ENCODE peak calls at places on chromosomes 1 and 21, in ten cellular contexts. P is EH; D is NCI-H1092 treated with DMSO at 0.1 percent for 48 hours; V is NB4; H is adrenal gland; E is left cardiac atrium; U is naive thymus-derived CD8-positive, alpha-beta T cell; N is stromal cell of bone marrow; F is amygdala; Z is left lung. I is an unnamed sample.

GRCh38 chr1:230746617-230747016 is 571 bp upstream of the CAPN9 start:
- DNase-seq in P (no peak), D (no peak), V (no peak), H (no peak), E (no peak), U (no peak), N (no peak), F (no peak), Z (no peak), I (no peak)

GRCh38 chr1:76238094-76238551 is 163.6 kb downstream of the ST6GALNAC3 start:
- DNase-seq in P (peak; percentile 26), D (no peak), V (no peak), H (peak; percentile 53), E (no peak), U (no peak), N (no peak), F (no peak), Z (no peak), I (no peak)

GRCh38 chr21:33684068-33684467 is 41.8 kb downstream of the ITSN1 start:
- DNase-seq in P (no peak), D (no peak), V (no peak), H (no peak), E (no peak), U (no peak), N (no peak), F (no peak), Z (no peak), I (no peak)

GRCh38 chr21:17343055-17343454 is 169.8 kb upstream of the CXADR start:
- DNase-seq in P (peak; percentile 9), D (no peak), V (peak; percentile 35), H (no peak), E (no peak), U (no peak), N (no peak), F (no peak), Z (no peak), I (no peak)

GRCh38 chr1:164588388-164589341 is 29.7 kb downstream of the PBX1 start:
- DNase-seq in P (peak; percentile 80), D (peak; percentile 89), V (no peak), H (peak; percentile 61), E (peak; percentile 79), U (no peak), N (peak; percentile 22), F (peak; percentile 61), Z (no peak), I (no peak)

GRCh38 chr1:113981962-113982931 is 3.0 kb downstream of the OLFML3 start:
- DNase-seq in P (peak; percentile 87), D (no peak), V (peak; percentile 66), H (peak; percentile 58), E (peak; percentile 66), U (no peak), N (peak; percentile 71), F (peak; percentile 24), Z (peak; percentile 84), I (no peak)

GRCh38 chr1:38223391-38223790 is 176.8 kb upstream of the POU3F1 start:
- DNase-seq in P (no peak), D (no peak), V (no peak), H (no peak), E (no peak), U (no peak), N (no peak), F (no peak), Z (no peak), I (no peak)

GRCh38 chr21:14482165-14482564 is 64.0 kb downstream of the SAMSN1 start:
- DNase-seq in P (no peak), D (no peak), V (peak; percentile 78), H (no peak), E (no peak), U (no peak), N (no peak), F (no peak), Z (no peak), I (no peak)

GRCh38 chr1:160416369-160416768 is 16.0 kb downstream of the VANGL2 start:
- DNase-seq in P (peak; percentile 45), D (peak; percentile 63), V (peak; percentile 39), H (no peak), E (no peak), U (no peak), N (no peak), F (no peak), Z (peak; percentile 54), I (no peak)

GRCh38 chr21:25568230-25568629 is 39.1 kb downstream of the MRPL39 start:
- DNase-seq in P (no peak), D (no peak), V (peak; percentile 2), H (peak; percentile 44), E (peak; percentile 47), U (no peak), N (no peak), F (no peak), Z (no peak), I (no peak)

GRCh38 chr1:4170953-4171352 is 270.9 kb upstream of the C1orf174 start:
- DNase-seq in P (no peak), D (no peak), V (peak; percentile 44), H (no peak), E (peak; percentile 37), U (no peak), N (no peak), F (peak; percentile 27), Z (no peak), I (no peak)

GRCh38 chr1:147738129-147738528 is 22.3 kb downstream of the GJA5 start:
- DNase-seq in P (no peak), D (no peak), V (no peak), H (no peak), E (no peak), U (no peak), N (no peak), F (no peak), Z (no peak), I (no peak)

GRCh38 chr1:232457607-232458006 is 172.3 kb downstream of the SIPA1L2 start:
- DNase-seq in P (no peak), D (no peak), V (no peak), H (no peak), E (no peak), U (no peak), N (no peak), F (no peak), Z (no peak), I (no peak)